ENCODE peak calls at places on chromosomes 11 and 22, in ten cellular contexts. P is NCI-H1105 treated with DMSO at 0.1 percent for 48 hours, N is neuronal stem cell, V is Calu3, E is thoracic aorta, A is neural crest cell, S is endothelial cell of umbilical vein, U is EH, H is fibroblast of pulmonary artery, F is activated gamma-delta T cell. L is an unnamed sample.

GRCh38 chr11:64849600-64850356 is 5.3 kb upstream of the CDC42BPG start:
- DNase-seq in P (no peak), N (no peak), V (no peak), E (no peak), A (no peak), S (no peak), U (peak; percentile 44), H (peak; percentile 51), F (no peak), L (no peak)

GRCh38 chr22:30422481-30423295 is 2.9 kb upstream of the MTFP1 start:
- DNase-seq in P (peak; percentile 19), N (peak; percentile 56), V (peak; percentile 78), E (peak; percentile 72), A (no peak), S (peak; percentile 60), U (peak; percentile 97), H (peak; percentile 91), F (no peak), L (peak; percentile 80)

GRCh38 chr11:93623179-93623578 is 38.3 kb upstream of the CEP295 start:
- DNase-seq in P (no peak), N (no peak), V (peak; percentile 15), E (no peak), A (no peak), S (no peak), U (peak; percentile 18), H (no peak), F (no peak), L (no peak)

GRCh38 chr11:70019576-70020011 is 58.5 kb upstream of the ANO1 start:
- DNase-seq in P (no peak), N (no peak), V (no peak), E (no peak), A (no peak), S (no peak), U (peak; percentile 30), H (peak; percentile 7), F (no peak), L (no peak)

GRCh38 chr11:76888989-76889388 is 28.3 kb downstream of the ACER3 start:
- DNase-seq in P (no peak), N (no peak), V (no peak), E (no peak), A (no peak), S (peak; percentile 45), U (peak; percentile 2), H (peak; percentile 31), F (no peak), L (no peak)

GRCh38 chr22:49783926-49784629 is 43.6 kb downstream of the BRD1 start:
- DNase-seq in P (no peak), N (no peak), V (no peak), E (no peak), A (no peak), S (no peak), U (no peak), H (no peak), F (no peak), L (no peak)

GRCh38 chr11:61068581-61068980 is 33.7 kb upstream of the CD5 start:
- DNase-seq in P (no peak), N (no peak), V (no peak), E (no peak), A (no peak), S (no peak), U (no peak), H (no peak), F (no peak), L (peak; percentile 70)

GRCh38 chr22:50546326-50547230 is 879 bp downstream of the KLHDC7B start:
- DNase-seq in P (no peak), N (no peak), V (no peak), E (no peak), A (no peak), S (no peak), U (no peak), H (no peak), F (no peak), L (no peak)

GRCh38 chr22:19809741-19810140 is 44.9 kb downstream of the GNB1L start:
- DNase-seq in P (no peak), N (no peak), V (no peak), E (no peak), A (no peak), S (no peak), U (no peak), H (no peak), F (no peak), L (peak; percentile 37)

GRCh38 chr11:112662554-112662953 is 298.7 kb upstream of the NCAM1 start:
- DNase-seq in P (no peak), N (no peak), V (no peak), E (no peak), A (no peak), S (no peak), U (no peak), H (no peak), F (no peak), L (no peak)

GRCh38 chr11:74687237-74688005 is 43.8 kb downstream of the CHRDL2 start:
- DNase-seq in P (no peak), N (no peak), V (no peak), E (no peak), A (no peak), S (no peak), U (peak; percentile 50), H (no peak), F (no peak), L (no peak)

GRCh38 chr11:115238086-115238485 is 266.1 kb downstream of the CADM1 start:
- DNase-seq in P (no peak), N (no peak), V (no peak), E (no peak), A (no peak), S (no peak), U (no peak), H (no peak), F (no peak), L (no peak)

GRCh38 chr11:60130496-60130895 is 42.0 kb downstream of the MS4A2 start:
- DNase-seq in P (peak; percentile 58), N (peak; percentile 39), V (peak; percentile 59), E (no peak), A (peak; percentile 22), S (peak; percentile 86), U (no peak), H (peak; percentile 3), F (no peak), L (no peak)

GRCh38 chr22:42116848-42117424 is 13.7 kb downstream of the CYP2D6 start:
- DNase-seq in P (no peak), N (no peak), V (no peak), E (no peak), A (no peak), S (peak; percentile 11), U (no peak), H (peak; percentile 30), F (no peak), L (peak; percentile 58)

GRCh38 chr11:1221848-1222311 is 986 bp upstream of the MUC5B start:
- DNase-seq in P (no peak), N (no peak), V (peak; percentile 0), E (no peak), A (no peak), S (no peak), U (no peak), H (no peak), F (no peak), L (peak; percentile 82)

GRCh38 chr11:36455658-36456111 is 54.4 kb downstream of the TRAF6 start:
- DNase-seq in P (no peak), N (peak; percentile 29), V (peak; percentile 20), E (peak; percentile 69), A (peak; percentile 16), S (peak; percentile 54), U (peak; percentile 100), H (peak; percentile 97), F (no peak), L (peak; percentile 91)

GRCh38 chr22:25334091-25334490 is 114.7 kb downstream of the CRYBB2 start:
- DNase-seq in P (no peak), N (peak; percentile 48), V (peak; percentile 64), E (no peak), A (peak; percentile 69), S (peak; percentile 44), U (no peak), H (peak; percentile 40), F (no peak), L (no peak)

GRCh38 chr11:723120-723883 is 17.3 kb downstream of the EPS8L2 start:
- DNase-seq in P (peak; percentile 53), N (no peak), V (peak; percentile 59), E (no peak), A (no peak), S (peak; percentile 50), U (peak; percentile 68), H (peak; percentile 73), F (no peak), L (no peak)

GRCh38 chr11:44407211-44407996 is 97.5 kb upstream of the ALX4 start:
- DNase-seq in P (no peak), N (no peak), V (no peak), E (no peak), A (no peak), S (no peak), U (no peak), H (no peak), F (no peak), L (no peak)

GRCh38 chr11:102458531-102458930 is 6.0 kb upstream of the TMEM123 start:
- DNase-seq in P (no peak), N (no peak), V (no peak), E (no peak), A (no peak), S (no peak), U (no peak), H (peak; percentile 92), F (no peak), L (no peak)

GRCh38 chr11:132111341-132111740 is 740.9 kb downstream of the NTM start:
- DNase-seq in P (no peak), N (no peak), V (no peak), E (no peak), A (no peak), S (no peak), U (no peak), H (peak; percentile 40), F (no peak), L (no peak)

GRCh38 chr22:30432096-30432495 is 6.5 kb downstream of the MTFP1 start:
- DNase-seq in P (no peak), N (no peak), V (no peak), E (no peak), A (no peak), S (no peak), U (no peak), H (no peak), F (no peak), L (no peak)

GRCh38 chr11:100573911-100574513 is 113.1 kb upstream of the ARHGAP42 start:
- DNase-seq in P (no peak), N (no peak), V (no peak), E (no peak), A (no peak), S (no peak), U (peak; percentile 59), H (no peak), F (no peak), L (no peak)

GRCh38 chr11:59261150-59261549 is 48.4 kb upstream of the MPEG1 start:
- DNase-seq in P (peak; percentile 13), N (no peak), V (no peak), E (no peak), A (no peak), S (no peak), U (no peak), H (no peak), F (no peak), L (no peak)

GRCh38 chr22:33163815-33164214 is 105.6 kb upstream of the SYN3 start:
- DNase-seq in P (peak; percentile 66), N (no peak), V (no peak), E (no peak), A (no peak), S (no peak), U (no peak), H (no peak), F (no peak), L (no peak)

GRCh38 chr11:18248561-18248960 is at the start of gene SAA2:
- DNase-seq in P (no peak), N (no peak), V (peak; percentile 55), E (no peak), A (no peak), S (no peak), U (peak; percentile 10), H (no peak), F (no peak), L (no peak)

GRCh38 chr11:36699271-36699670 is 101.2 kb upstream of the RAG2 start:
- DNase-seq in P (no peak), N (no peak), V (no peak), E (no peak), A (no peak), S (no peak), U (no peak), H (no peak), F (no peak), L (no peak)

GRCh38 chr22:49062155-49063039 is 765.3 kb downstream of the BRD1 start:
- DNase-seq in P (peak; percentile 5), N (no peak), V (no peak), E (no peak), A (no peak), S (no peak), U (no peak), H (no peak), F (no peak), L (no peak)

L was measured in lower leg skin.